ENCODE peak calls at places on chromosome 4, in nine cellular contexts. T is astrocyte of the spinal cord; X is NCI-H2107; P is LoVo; L is mesenchymal stem cell; I is testis; M is kidney epithelial cell; O is stimulated activated CD8-positive, alpha-beta memory T cell treated with anti-CD3 and anti-CD28 coated beads, Interleukin-15, amount 100 ng/mL, for 24 hours; W is GM13977. B is an unnamed sample.

GRCh38 chr4:1207603-1208265 is 35.4 kb upstream of the SPON2 start:
- DNase-seq in T (peak; percentile 61), X (no peak), P (no peak), L (peak; percentile 61), I (peak; percentile 82), M (no peak), O (no peak), W (no peak), B (no peak)

GRCh38 chr4:75892508-75892907 is 9.7 kb downstream of the PPEF2 start:
- DNase-seq in T (no peak), X (no peak), P (no peak), L (no peak), I (no peak), M (no peak), O (no peak), W (no peak), B (no peak)

GRCh38 chr4:67719953-67720617 is 19.1 kb upstream of the UBA6 start:
- DNase-seq in T (no peak), X (no peak), P (no peak), L (no peak), I (no peak), M (no peak), O (no peak), W (no peak), B (no peak)

GRCh38 chr4:119536572-119537528 is 91.8 kb downstream of the PDE5A start:
- DNase-seq in T (peak; percentile 62), X (no peak), P (peak; percentile 4), L (peak; percentile 46), I (peak; percentile 46), M (no peak), O (no peak), W (no peak), B (no peak)

GRCh38 chr4:1409079-1409805 is 3.0 kb upstream of the NKX1-1 start:
- DNase-seq in T (no peak), X (no peak), P (no peak), L (no peak), I (no peak), M (no peak), O (no peak), W (peak; percentile 34), B (no peak)

GRCh38 chr4:6902318-6903042 is 7.1 kb upstream of the TBC1D14 start:
- DNase-seq in T (no peak), X (no peak), P (no peak), L (no peak), I (no peak), M (no peak), O (no peak), W (no peak), B (no peak)

GRCh38 chr4:52173470-52174055 is 122.5 kb downstream of the SPATA18 start:
- DNase-seq in T (no peak), X (no peak), P (no peak), L (no peak), I (peak; percentile 56), M (no peak), O (no peak), W (no peak), B (no peak)

GRCh38 chr4:168071304-168071703 is 21.0 kb upstream of the ANXA10 start:
- DNase-seq in T (no peak), X (no peak), P (no peak), L (no peak), I (no peak), M (no peak), O (no peak), W (no peak), B (no peak)

GRCh38 chr4:83267121-83267834 is 17.3 kb downstream of the COQ2 start:
- DNase-seq in T (peak; percentile 87), X (no peak), P (no peak), L (no peak), I (no peak), M (no peak), O (no peak), W (no peak), B (no peak)

GRCh38 chr4:10083331-10083769 is 33.2 kb downstream of the WDR1 start:
- DNase-seq in T (no peak), X (no peak), P (no peak), L (no peak), I (no peak), M (no peak), O (no peak), W (no peak), B (no peak)

GRCh38 chr4:32000846-32001488 is 1280.8 kb downstream of the PCDH7 start:
- DNase-seq in T (no peak), X (no peak), P (no peak), L (no peak), I (no peak), M (no peak), O (no peak), W (no peak), B (no peak)

GRCh38 chr4:6123976-6124375 is 76.4 kb downstream of the JAKMIP1 start:
- DNase-seq in T (no peak), X (no peak), P (no peak), L (no peak), I (no peak), M (no peak), O (no peak), W (no peak), B (no peak)

GRCh38 chr4:14667624-14668295 is 334.5 kb upstream of the CPEB2 start:
- DNase-seq in T (peak; percentile 87), X (no peak), P (no peak), L (no peak), I (peak; percentile 68), M (no peak), O (no peak), W (no peak), B (no peak)

GRCh38 chr4:40099010-40099409 is 42.4 kb downstream of the N4BP2 start:
- DNase-seq in T (no peak), X (no peak), P (no peak), L (no peak), I (no peak), M (no peak), O (no peak), W (no peak), B (no peak)

GRCh38 chr4:7367894-7368293 is 66.8 kb downstream of the PSAPL1 start:
- DNase-seq in T (no peak), X (no peak), P (no peak), L (no peak), I (no peak), M (no peak), O (no peak), W (no peak), B (no peak)

GRCh38 chr4:16764622-16765021 is 133.8 kb downstream of the LDB2 start:
- DNase-seq in T (peak; percentile 37), X (no peak), P (no peak), L (no peak), I (no peak), M (no peak), O (no peak), W (no peak), B (no peak)

GRCh38 chr4:86919824-86920223 is 15.0 kb upstream of the AFF1 start:
- DNase-seq in T (no peak), X (no peak), P (no peak), L (no peak), I (no peak), M (no peak), O (no peak), W (no peak), B (no peak)

GRCh38 chr4:102533348-102533747 is 32.2 kb downstream of the NFKB1 start:
- DNase-seq in T (no peak), X (no peak), P (no peak), L (no peak), I (no peak), M (no peak), O (no peak), W (no peak), B (no peak)

GRCh38 chr4:82885410-82885809 is 5.5 kb downstream of the SEC31A start:
- DNase-seq in T (no peak), X (no peak), P (no peak), L (no peak), I (no peak), M (no peak), O (no peak), W (no peak), B (no peak)

GRCh38 chr4:53895137-53895536 is 169.3 kb downstream of the CHIC2 start:
- DNase-seq in T (no peak), X (no peak), P (no peak), L (no peak), I (no peak), M (no peak), O (no peak), W (no peak), B (no peak)

GRCh38 chr4:149549911-149550310 is 265.7 kb downstream of the IQCM start:
- DNase-seq in T (no peak), X (no peak), P (no peak), L (no peak), I (no peak), M (no peak), O (no peak), W (no peak), B (no peak)

GRCh38 chr4:74006009-74006476 is 7.6 kb upstream of the CXCL5 start:
- DNase-seq in T (peak; percentile 88), X (no peak), P (no peak), L (peak; percentile 18), I (no peak), M (peak; percentile 65), O (no peak), W (peak; percentile 13), B (peak; percentile 40)

GRCh38 chr4:26034849-26035248 is 120.8 kb downstream of the SMIM20 start:
- DNase-seq in T (no peak), X (no peak), P (no peak), L (no peak), I (no peak), M (no peak), O (no peak), W (no peak), B (no peak)